ENCODE peak calls at places on chromosomes 5 and 9, in five cellular contexts. N, S, Y, M and T are unnamed samples.

GRCh38 chr5:152405145-152405544 is at the start of gene NMUR2:
- DNase-seq in N (no peak), M (no peak), Y (no peak), S (no peak), T (no peak)

GRCh38 chr9:127919253-127919815 is 2.5 kb upstream of the ST6GALNAC4 start:
- DNase-seq in M (peak; percentile 94), Y (peak; percentile 96), N (peak; percentile 88), S (peak; percentile 82), T (no peak)

GRCh38 chr5:138949223-138949574 is 74.1 kb upstream of the LRRTM2 start:
- DNase-seq in N (no peak), S (no peak), M (no peak), Y (peak; percentile 43), T (no peak)

GRCh38 chr9:111038336-111039202 is at the start of gene LPAR1:
- DNase-seq in M (peak; percentile 71), Y (peak; percentile 90), N (peak; percentile 54), S (peak; percentile 78), T (no peak)

GRCh38 chr9:90189306-90189705 is 453.3 kb downstream of the DIRAS2 start:
- DNase-seq in Y (no peak), M (no peak), N (no peak), S (no peak), T (no peak)

GRCh38 chr5:54795284-54795683 is 190.1 kb downstream of the ESM1 start:
- DNase-seq in M (no peak), S (no peak), N (no peak), Y (no peak), T (no peak)

GRCh38 chr5:141861194-141861593 is 17.0 kb downstream of the PCDH1 start:
- DNase-seq in Y (no peak), S (no peak), N (no peak), M (no peak), T (no peak)

GRCh38 chr5:77311217-77311571 is 100.7 kb downstream of the PDE8B start:
- DNase-seq in M (no peak), N (no peak), S (no peak), Y (no peak), T (no peak)

GRCh38 chr9:132192728-132193127 is 30.9 kb downstream of the NTNG2 start:
- DNase-seq in M (no peak), N (peak; percentile 6), S (no peak), Y (no peak), T (no peak)

GRCh38 chr5:35195472-35195852 is 34.8 kb downstream of the PRLR start:
- DNase-seq in Y (no peak), N (no peak), S (no peak), M (no peak), T (no peak)

GRCh38 chr5:42566658-42567313 is 143.5 kb downstream of the GHR start:
- DNase-seq in Y (no peak), M (no peak), S (no peak), N (no peak), T (no peak)

GRCh38 chr5:110371011-110371724 is 355.3 kb downstream of the TMEM232 start:
- DNase-seq in S (no peak), M (no peak), N (no peak), Y (no peak), T (no peak)

GRCh38 chr5:171975262-171975876 is 31.1 kb downstream of the FBXW11 start:
- DNase-seq in N (no peak), S (no peak), M (no peak), Y (no peak), T (no peak)

GRCh38 chr5:140345919-140346347 is 470 bp downstream of the HBEGF start:
- DNase-seq in M (peak; percentile 79), Y (peak; percentile 91), S (peak; percentile 87), N (no peak), T (no peak)

GRCh38 chr5:1685076-1685475 is 114.6 kb downstream of the MRPL36 start:
- DNase-seq in N (no peak), M (no peak), Y (no peak), S (no peak), T (no peak)

GRCh38 chr9:15136646-15137045 is 170.4 kb downstream of the TTC39B start:
- DNase-seq in S (no peak), M (no peak), N (no peak), Y (no peak), T (no peak)

GRCh38 chr5:170451764-170452365 is 52.0 kb upstream of the KCNIP1 start:
- DNase-seq in M (no peak), Y (no peak), N (no peak), S (no peak), T (no peak)

GRCh38 chr5:177595026-177595585 is 3.1 kb downstream of the TMED9 start:
- DNase-seq in N (no peak), M (no peak), S (no peak), Y (no peak), T (no peak)

GRCh38 chr9:5025416-5025815 is 40.3 kb downstream of the JAK2 start:
- DNase-seq in N (no peak), Y (no peak), M (peak; percentile 26), S (no peak), T (no peak)

GRCh38 chr5:149310947-149311675 is 34.2 kb upstream of the GRPEL2 start:
- DNase-seq in Y (no peak), M (peak; percentile 59), N (peak; percentile 41), S (no peak), T (no peak)

GRCh38 chr5:89095341-89095740 is 212.4 kb upstream of the MEF2C start:
- DNase-seq in M (no peak), S (no peak), Y (no peak), N (no peak), T (no peak)

GRCh38 chr5:138468133-138468965 is 3.1 kb downstream of the EGR1 start:
- DNase-seq in Y (no peak), S (no peak), M (no peak), N (peak; percentile 41), T (no peak)

GRCh38 chr5:113266913-113267227 is 167.9 kb downstream of the TSSK1B start:
- DNase-seq in M (no peak), Y (no peak), N (no peak), S (no peak), T (no peak)

GRCh38 chr5:176695073-176695472 is 47.8 kb downstream of the TSPAN17 start:
- DNase-seq in Y (no peak), S (no peak), M (no peak), N (no peak), T (no peak)

GRCh38 chr9:129289883-129290282 is 111.8 kb upstream of the IER5L start:
- DNase-seq in M (no peak), N (no peak), S (no peak), Y (peak; percentile 45), T (no peak)

GRCh38 chr9:135883410-135884089 is 23.8 kb downstream of the CAMSAP1 start:
- DNase-seq in S (no peak), M (no peak), Y (no peak), N (no peak), T (no peak)

GRCh38 chr9:127519301-127520166 is 68.2 kb downstream of the LRSAM1 start:
- DNase-seq in S (peak; percentile 68), Y (no peak), M (peak; percentile 50), N (peak; percentile 91), T (no peak)

GRCh38 chr9:136720251-136720886 is 8.0 kb downstream of the DIPK1B start:
- DNase-seq in S (no peak), M (no peak), Y (no peak), N (no peak), T (no peak)

GRCh38 chr9:35606138-35606504 is 1.1 kb downstream of the TESK1 start:
- DNase-seq in Y (no peak), S (no peak), M (no peak), N (no peak), T (no peak)

GRCh38 chr9:112819635-112820496 is 69.3 kb downstream of the SNX30 start:
- DNase-seq in N (peak; percentile 50), M (peak; percentile 52), Y (no peak), S (no peak), T (no peak)

GRCh38 chr5:108167174-108167573 is 214.7 kb downstream of the FBXL17 start:
- DNase-seq in N (no peak), S (no peak), M (no peak), Y (no peak), T (no peak)

GRCh38 chr5:62600560-62601252 is 22.1 kb downstream of the LRRC70 start:
- DNase-seq in M (no peak), N (no peak), S (no peak), Y (no peak), T (no peak)
- TF ChIP-seq CTCF in M (no peak), N (no peak), S (no peak), Y (no peak), T (no peak)

GRCh38 chr9:16640649-16641048 is 229.8 kb downstream of the BNC2 start:
- DNase-seq in M (no peak), S (no peak), Y (no peak), N (no peak), T (no peak)
- TF ChIP-seq CTCF in M (peak; percentile 34), S (no peak), Y (peak; percentile 20), N (no peak), T (no peak)

GRCh38 chr9:69932901-69933300 is 110.7 kb upstream of the MAMDC2 start:
- DNase-seq in N (no peak), S (no peak), M (no peak), Y (no peak), T (no peak)
- TF ChIP-seq CTCF in N (peak; percentile 17), S (no peak), M (no peak), Y (no peak), T (no peak)

GRCh38 chr9:96620155-96620514 is 492 bp upstream of the CDC14B start:
- DNase-seq in Y (no peak), S (no peak), M (no peak), N (no peak), T (no peak)

GRCh38 chr9:96618209-96619108 is 1.2 kb downstream of the CDC14B start:
- DNase-seq in S (peak; percentile 81), M (peak; percentile 74), Y (peak; percentile 77), N (no peak), T (no peak)

GRCh38 chr9:96619109-96619435 is 571 bp downstream of the CDC14B start:
- DNase-seq in Y (peak; percentile 73), S (no peak), N (no peak), M (peak; percentile 26), T (no peak)

GRCh38 chr9:96620832-96621269 is 1.2 kb upstream of the CDC14B start:
- DNase-seq in N (no peak), S (no peak), M (no peak), Y (no peak), T (no peak)

GRCh38 chr9:96619491-96620154 is at the start of gene CDC14B:
- DNase-seq in S (peak; percentile 92), Y (peak; percentile 96), N (peak; percentile 57), M (peak; percentile 84), T (peak; percentile 42)
- TF ChIP-seq CTCF in S (no peak), Y (peak; percentile 14), N (no peak), M (peak; percentile 9), T (no peak)

GRCh38 chr9:74573792-74574191 is 76.7 kb downstream of the RORB start:
- DNase-seq in N (no peak), S (no peak), Y (no peak), M (no peak), T (no peak)

GRCh38 chr9:74577956-74578355 is 80.8 kb downstream of the RORB start:
- DNase-seq in M (no peak), Y (no peak), N (no peak), S (no peak), T (no peak)
- TF ChIP-seq CTCF in M (peak; percentile 16), Y (no peak), N (peak; percentile 57), S (no peak), T (no peak)

GRCh38 chr9:92608221-92609141 is 61.5 kb downstream of the IPPK start:
- DNase-seq in M (peak; percentile 57), Y (no peak), S (peak; percentile 76), N (no peak), T (no peak)
- TF ChIP-seq CTCF in M (no peak), Y (no peak), S (no peak), N (no peak), T (no peak)